ENCODE peak calls at places on chromosomes 5 and 9, in five cellular contexts. A is ovary, I is mucosa of descending colon, E is lower lobe of right lung, T is psoas muscle. N is an unnamed sample.

GRCh38 chr5:156641690-156642089 is 208.4 kb upstream of the PPP1R2B start:
- DNase-seq in A (no peak), I (no peak), E (no peak), T (no peak), N (no peak)

GRCh38 chr5:143041-143440 is 48.3 kb upstream of the LRRC14B start:
- DNase-seq in A (no peak), I (no peak), E (no peak), T (no peak), N (no peak)

GRCh38 chr5:145854651-145855258 is 18.1 kb downstream of the GRXCR2 start:
- DNase-seq in A (no peak), I (peak; percentile 82), E (no peak), T (no peak), N (peak; percentile 85)

GRCh38 chr5:1401681-1402096 is 43.6 kb downstream of the SLC6A3 start:
- DNase-seq in A (no peak), I (no peak), E (peak; percentile 24), T (peak; percentile 20), N (no peak)

GRCh38 chr9:115134941-115135340 is 17.0 kb upstream of the TNC start:
- DNase-seq in A (no peak), I (no peak), E (no peak), T (no peak), N (no peak)

GRCh38 chr5:69032009-69032408 is 61.8 kb upstream of the SLC30A5 start:
- DNase-seq in A (no peak), I (no peak), E (no peak), T (no peak), N (no peak)

GRCh38 chr9:89591291-89592200 is 13.3 kb upstream of the GADD45G start:
- DNase-seq in A (no peak), I (no peak), E (no peak), T (no peak), N (no peak)

GRCh38 chr5:43034591-43034968 is 5.5 kb downstream of the ANXA2R start:
- DNase-seq in A (no peak), I (no peak), E (no peak), T (no peak), N (no peak)

GRCh38 chr5:67816456-67816855 is 399.1 kb upstream of the PIK3R1 start:
- DNase-seq in A (no peak), I (no peak), E (no peak), T (no peak), N (no peak)

GRCh38 chr9:109289186-109289585 is 31.7 kb downstream of the EPB41L4B start:
- DNase-seq in A (no peak), I (no peak), E (no peak), T (no peak), N (no peak)

GRCh38 chr5:133643365-133643764 is 31.0 kb upstream of the FSTL4 start:
- DNase-seq in A (no peak), I (no peak), E (no peak), T (no peak), N (no peak)

GRCh38 chr9:121670447-121670846 is 19.0 kb downstream of the DAB2IP start:
- DNase-seq in A (peak; percentile 59), I (no peak), E (peak; percentile 39), T (peak; percentile 79), N (no peak)

GRCh38 chr5:102971693-102972293 is 148.1 kb downstream of the GIN1 start:
- DNase-seq in A (no peak), I (no peak), E (no peak), T (no peak), N (no peak)

GRCh38 chr9:35606726-35607125 is 1.7 kb downstream of the TESK1 start:
- DNase-seq in A (no peak), I (no peak), E (no peak), T (no peak), N (no peak)

GRCh38 chr5:128252794-128253193 is 169.2 kb downstream of the SLC12A2 start:
- DNase-seq in A (no peak), I (no peak), E (no peak), T (no peak), N (no peak)

GRCh38 chr9:113258282-113258681 is 17.1 kb downstream of the CDC26 start:
- DNase-seq in A (no peak), I (no peak), E (no peak), T (no peak), N (no peak)

GRCh38 chr9:96585426-96585825 is 34.2 kb downstream of the CDC14B start:
- DNase-seq in A (no peak), I (no peak), E (no peak), T (no peak), N (no peak)

GRCh38 chr9:127958728-127959127 is 21.1 kb upstream of the DPM2 start:
- DNase-seq in A (no peak), I (no peak), E (no peak), T (no peak), N (no peak)

GRCh38 chr5:14268738-14269137 is 125.6 kb downstream of the TRIO start:
- DNase-seq in A (no peak), I (no peak), E (no peak), T (no peak), N (no peak)

GRCh38 chr5:103428411-103428871 is 134.1 kb downstream of the NUDT12 start:
- DNase-seq in A (no peak), I (no peak), E (no peak), T (peak; percentile 55), N (no peak)

GRCh38 chr9:83322438-83322837 is 215.8 kb downstream of the FRMD3 start:
- DNase-seq in A (no peak), I (no peak), E (no peak), T (no peak), N (no peak)

GRCh38 chr5:91219141-91219802 is 163.8 kb downstream of the ARRDC3 start:
- DNase-seq in A (no peak), I (peak; percentile 59), E (no peak), T (no peak), N (peak; percentile 61)

GRCh38 chr9:38689678-38690077 is 30.3 kb downstream of the FAM240B start:
- DNase-seq in A (peak; percentile 51), I (peak; percentile 48), E (no peak), T (no peak), N (no peak)

GRCh38 chr5:14032944-14033343 is 88.5 kb upstream of the DNAH5 start:
- DNase-seq in A (no peak), I (no peak), E (no peak), T (no peak), N (no peak)

GRCh38 chr9:132511191-132511999 is 71.0 kb upstream of the BARHL1 start:
- DNase-seq in A (no peak), I (no peak), E (peak; percentile 28), T (no peak), N (no peak)
- H3K4me1 ChIP-seq in A (peaks cover 3% of the 10 kb centered on the region), I (no peaks in the 10 kb centered on the region), E (no peaks in the 10 kb centered on the region), T (no peaks in the 10 kb centered on the region), N (no peaks in the 10 kb centered on the region)

DNA sequence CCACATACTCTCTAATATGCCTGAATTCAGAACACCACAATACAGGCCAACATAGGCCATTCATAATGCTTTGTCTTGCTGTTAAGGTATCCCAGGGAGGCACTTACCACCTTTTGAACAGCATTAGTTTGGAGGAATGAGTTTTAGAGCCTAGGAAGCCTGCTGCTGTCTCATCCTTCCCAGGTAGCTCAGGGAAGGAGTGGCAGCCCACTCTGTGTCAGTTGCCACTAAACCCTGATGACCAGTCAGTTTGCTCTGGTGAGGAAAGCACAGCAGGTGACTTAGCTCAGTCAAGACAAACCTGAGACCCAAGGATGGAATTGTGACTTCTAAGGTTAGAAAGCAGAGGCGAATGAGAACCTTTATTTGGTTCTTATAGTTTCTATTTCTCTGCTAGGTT is 337.4 kb upstream of the ATP10B start:
- DNase-seq in A (no peak), I (no peak), E (no peak), T (no peak), N (no peak)
- H3K4me1 ChIP-seq in A (no peaks in the 10 kb centered on the region), I (no peaks in the 10 kb centered on the region), E (no peaks in the 10 kb centered on the region), T (no peaks in the 10 kb centered on the region), N (no peaks in the 10 kb centered on the region)

DNA sequence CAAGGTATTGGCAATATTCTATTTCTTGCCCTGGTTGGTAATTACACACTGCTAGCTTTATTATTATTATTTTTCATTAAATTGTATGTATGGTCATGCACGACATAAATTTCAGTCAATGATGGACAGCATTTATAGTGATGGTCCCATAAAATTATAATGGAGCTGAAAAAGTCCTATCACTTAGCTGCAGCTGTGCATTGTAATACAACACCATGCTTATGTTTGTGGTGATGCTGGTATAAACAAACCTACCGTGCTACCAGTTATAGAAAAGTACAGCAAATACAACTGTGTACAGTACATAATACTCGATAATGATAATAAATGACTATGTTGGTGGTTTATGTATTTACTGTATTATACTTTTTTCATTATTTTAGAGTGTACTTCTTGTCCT is 65.5 kb downstream of the NR3C1 start:
- DNase-seq in A (no peak), I (no peak), E (no peak), T (no peak), N (no peak)
- H3K4me1 ChIP-seq in A (peaks cover 2% of the 10 kb centered on the region), I (no peaks in the 10 kb centered on the region), E (peaks cover 40% of the 10 kb centered on the region), T (peaks cover 66% of the 10 kb centered on the region), N (no peaks in the 10 kb centered on the region)

GRCh38 chr5:107468286-107468685 is 202.5 kb downstream of the EFNA5 start:
- DNase-seq in A (no peak), I (no peak), E (no peak), T (no peak), N (no peak)

GRCh38 chr5:107467137-107467932 is 203.4 kb downstream of the EFNA5 start:
- DNase-seq in A (no peak), I (peak; percentile 56), E (no peak), T (no peak), N (peak; percentile 46)

GRCh38 chr5:107470007-107470582 is 200.6 kb downstream of the EFNA5 start:
- DNase-seq in A (no peak), I (no peak), E (no peak), T (no peak), N (no peak)

GRCh38 chr5:107469485-107469884 is 201.3 kb downstream of the EFNA5 start:
- DNase-seq in A (no peak), I (no peak), E (no peak), T (no peak), N (no peak)

DNA sequence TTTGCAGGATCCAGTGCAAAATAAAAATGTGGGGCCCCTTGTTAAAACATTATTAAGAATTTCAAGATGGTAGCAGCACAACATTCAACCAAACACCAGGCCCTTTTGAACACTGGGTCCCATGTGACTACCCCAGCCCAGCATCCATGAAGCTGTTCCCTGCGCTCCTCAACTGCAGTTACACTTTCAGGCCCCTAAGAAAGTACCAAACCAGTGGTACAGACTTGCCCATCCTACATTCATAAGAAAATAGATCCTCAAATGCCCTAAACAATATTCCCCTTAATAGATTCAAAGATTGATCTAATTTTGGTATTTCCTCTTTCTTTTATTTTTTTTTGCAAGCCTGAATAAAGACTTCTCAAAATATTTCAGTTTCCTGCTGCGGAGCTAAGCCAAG is 201.7 kb downstream of the EFNA5 start:
- DNase-seq in A (no peak), I (no peak), E (no peak), T (no peak), N (no peak)
- H3K4me1 ChIP-seq in A (no peaks in the 10 kb centered on the region), I (peaks cover 7% of the 10 kb centered on the region), E (peaks cover 14% of the 10 kb centered on the region), T (no peaks in the 10 kb centered on the region), N (no peaks in the 10 kb centered on the region)

GRCh38 chr5:172448999-172449398 is 5.3 kb downstream of the SH3PXD2B start:
- DNase-seq in A (no peak), I (no peak), E (no peak), T (no peak), N (no peak)
- H3K4me1 ChIP-seq in A (peaks cover 35% of the 10 kb centered on the region), I (peaks cover 10% of the 10 kb centered on the region), E (peaks cover 64% of the 10 kb centered on the region), T (peaks cover 9% of the 10 kb centered on the region), N (peaks cover 3% of the 10 kb centered on the region)

GRCh38 chr5:167951121-167951520 is 340.3 kb upstream of the WWC1 start:
- DNase-seq in A (no peak), I (no peak), E (no peak), T (no peak), N (no peak)
- H3K4me1 ChIP-seq in A (peaks cover 11% of the 10 kb centered on the region), I (no peaks in the 10 kb centered on the region), E (no peaks in the 10 kb centered on the region), T (no peaks in the 10 kb centered on the region), N (no peaks in the 10 kb centered on the region)

GRCh38 chr9:126328415-126328814 is 1.8 kb downstream of the MVB12B start:
- DNase-seq in A (no peak), I (no peak), E (no peak), T (no peak), N (no peak)
- H3K4me1 ChIP-seq in A (peaks cover 2% of the 10 kb centered on the region), I (peaks cover 12% of the 10 kb centered on the region), E (peaks cover 46% of the 10 kb centered on the region), T (peaks cover 57% of the 10 kb centered on the region), N (no peaks in the 10 kb centered on the region)

N was measured in colonic mucosa.